ENCODE peak calls at places on chromosomes 7 and 10, in ten cellular contexts. One of them, this sample, is unnamed.

GRCh38 chr7:82595176-82595575 is 151.6 kb upstream of the CACNA2D1 start:
- DNase-seq in AG10803: no peak
- DNase-seq in pancreas: no peak
- DNase-seq in endothelial cell: no peak
- DNase-seq in left ventricle myocardium inferior: no peak
- DNase-seq in CD8-positive, alpha-beta T cell: no peak
- DNase-seq in GM20000: no peak
- DNase-seq in AG04450: no peak
- DNase-seq in astrocyte of the cerebellum: no peak
- DNase-seq in natural killer cell: no peak
- DNase-seq in this sample: no peak

GRCh38 chr7:100893910-100894763 is 1.6 kb downstream of the ACHE start:
- DNase-seq in GM20000: peak
- DNase-seq in pancreas: no peak
- DNase-seq in left ventricle myocardium inferior: no peak
- DNase-seq in astrocyte of the cerebellum: no peak
- DNase-seq in AG10803: no peak
- DNase-seq in endothelial cell: no peak
- DNase-seq in CD8-positive, alpha-beta T cell: no peak
- DNase-seq in natural killer cell: no peak
- DNase-seq in AG04450: no peak
- DNase-seq in this sample: no peak

GRCh38 chr10:1872151-1872726 is 134.9 kb upstream of the ADARB2 start:
- DNase-seq in pancreas: no peak
- DNase-seq in AG04450: no peak
- DNase-seq in left ventricle myocardium inferior: no peak
- DNase-seq in GM20000: no peak
- DNase-seq in CD8-positive, alpha-beta T cell: no peak
- DNase-seq in AG10803: no peak
- DNase-seq in endothelial cell: no peak
- DNase-seq in astrocyte of the cerebellum: no peak
- DNase-seq in natural killer cell: no peak
- DNase-seq in this sample: no peak

GRCh38 chr10:132169031-132169765 is 17.6 kb upstream of the DPYSL4 start:
- DNase-seq in CD8-positive, alpha-beta T cell: no peak
- DNase-seq in pancreas: no peak
- DNase-seq in GM20000: no peak
- DNase-seq in natural killer cell: no peak
- DNase-seq in AG10803: no peak
- DNase-seq in endothelial cell: no peak
- DNase-seq in astrocyte of the cerebellum: no peak
- DNase-seq in left ventricle myocardium inferior: no peak
- DNase-seq in AG04450: no peak
- DNase-seq in this sample: no peak

GRCh38 chr7:30797294-30798040 is 26.2 kb downstream of the MINDY4 start:
- DNase-seq in AG10803: no peak
- DNase-seq in astrocyte of the cerebellum: no peak
- DNase-seq in pancreas: no peak
- DNase-seq in endothelial cell: no peak
- DNase-seq in natural killer cell: no peak
- DNase-seq in AG04450: no peak
- DNase-seq in GM20000: no peak
- DNase-seq in left ventricle myocardium inferior: no peak
- DNase-seq in CD8-positive, alpha-beta T cell: no peak
- DNase-seq in this sample: no peak

GRCh38 chr7:40099837-40100236 is 34.6 kb downstream of the MPLKIP start:
- DNase-seq in pancreas: no peak
- DNase-seq in AG10803: peak
- DNase-seq in CD8-positive, alpha-beta T cell: no peak
- DNase-seq in astrocyte of the cerebellum: no peak
- DNase-seq in GM20000: no peak
- DNase-seq in AG04450: no peak
- DNase-seq in natural killer cell: no peak
- DNase-seq in endothelial cell: no peak
- DNase-seq in left ventricle myocardium inferior: no peak
- DNase-seq in this sample: no peak

GRCh38 chr7:140670343-140670935 is 2.3 kb upstream of the ADCK2 start:
- DNase-seq in astrocyte of the cerebellum: no peak
- DNase-seq in endothelial cell: no peak
- DNase-seq in AG10803: no peak
- DNase-seq in left ventricle myocardium inferior: no peak
- DNase-seq in natural killer cell: no peak
- DNase-seq in CD8-positive, alpha-beta T cell: no peak
- DNase-seq in pancreas: no peak
- DNase-seq in AG04450: no peak
- DNase-seq in GM20000: no peak
- DNase-seq in this sample: no peak

GRCh38 chr10:132047575-132048293 is 18.0 kb upstream of the JAKMIP3 start:
- DNase-seq in AG04450: no peak
- DNase-seq in pancreas: no peak
- DNase-seq in GM20000: no peak
- DNase-seq in left ventricle myocardium inferior: no peak
- DNase-seq in endothelial cell: no peak
- DNase-seq in astrocyte of the cerebellum: no peak
- DNase-seq in natural killer cell: no peak
- DNase-seq in CD8-positive, alpha-beta T cell: no peak
- DNase-seq in AG10803: no peak
- DNase-seq in this sample: no peak

GRCh38 chr7:136138991-136139390 is 161.8 kb upstream of the MTPN start:
- DNase-seq in endothelial cell: no peak
- DNase-seq in CD8-positive, alpha-beta T cell: no peak
- DNase-seq in GM20000: no peak
- DNase-seq in AG04450: no peak
- DNase-seq in astrocyte of the cerebellum: no peak
- DNase-seq in AG10803: no peak
- DNase-seq in left ventricle myocardium inferior: no peak
- DNase-seq in pancreas: no peak
- DNase-seq in natural killer cell: no peak
- DNase-seq in this sample: no peak

GRCh38 chr10:119665901-119666708 is 14.9 kb downstream of the BAG3 start:
- DNase-seq in endothelial cell: no peak
- DNase-seq in AG10803: no peak
- DNase-seq in left ventricle myocardium inferior: no peak
- DNase-seq in pancreas: no peak
- DNase-seq in natural killer cell: no peak
- DNase-seq in CD8-positive, alpha-beta T cell: no peak
- DNase-seq in astrocyte of the cerebellum: no peak
- DNase-seq in GM20000: no peak
- DNase-seq in AG04450: no peak
- DNase-seq in this sample: no peak

GRCh38 chr7:86598721-86599120 is 45.0 kb upstream of the GRM3 start:
- DNase-seq in pancreas: no peak
- DNase-seq in endothelial cell: no peak
- DNase-seq in CD8-positive, alpha-beta T cell: no peak
- DNase-seq in GM20000: no peak
- DNase-seq in AG04450: no peak
- DNase-seq in left ventricle myocardium inferior: no peak
- DNase-seq in AG10803: no peak
- DNase-seq in natural killer cell: no peak
- DNase-seq in astrocyte of the cerebellum: no peak
- DNase-seq in this sample: no peak
- TF ChIP-seq CTCF in pancreas: no peak
- TF ChIP-seq CTCF in endothelial cell: no peak
- TF ChIP-seq CTCF in CD8-positive, alpha-beta T cell: no peak
- TF ChIP-seq CTCF in GM20000: no peak
- TF ChIP-seq CTCF in AG04450: no peak
- TF ChIP-seq CTCF in left ventricle myocardium inferior: no peak
- TF ChIP-seq CTCF in AG10803: no peak
- TF ChIP-seq CTCF in natural killer cell: no peak
- TF ChIP-seq CTCF in astrocyte of the cerebellum: no peak
- TF ChIP-seq CTCF in this sample: no peak

GRCh38 chr10:97080051-97080776 is 105.5 kb downstream of the SLIT1 start:
- DNase-seq in CD8-positive, alpha-beta T cell: no peak
- DNase-seq in GM20000: no peak
- DNase-seq in left ventricle myocardium inferior: no peak
- DNase-seq in pancreas: no peak
- DNase-seq in astrocyte of the cerebellum: no peak
- DNase-seq in AG04450: no peak
- DNase-seq in AG10803: no peak
- DNase-seq in endothelial cell: no peak
- DNase-seq in natural killer cell: no peak
- DNase-seq in this sample: no peak

GRCh38 chr10:97083228-97083860 is 102.4 kb downstream of the SLIT1 start:
- DNase-seq in AG10803: no peak
- DNase-seq in AG04450: no peak
- DNase-seq in left ventricle myocardium inferior: no peak
- DNase-seq in astrocyte of the cerebellum: no peak
- DNase-seq in natural killer cell: no peak
- DNase-seq in pancreas: no peak
- DNase-seq in GM20000: no peak
- DNase-seq in endothelial cell: no peak
- DNase-seq in CD8-positive, alpha-beta T cell: no peak
- DNase-seq in this sample: no peak

GRCh38 chr10:97079454-97079853 is 106.3 kb downstream of the SLIT1 start:
- DNase-seq in endothelial cell: no peak
- DNase-seq in CD8-positive, alpha-beta T cell: no peak
- DNase-seq in GM20000: no peak
- DNase-seq in left ventricle myocardium inferior: no peak
- DNase-seq in natural killer cell: no peak
- DNase-seq in astrocyte of the cerebellum: no peak
- DNase-seq in AG10803: no peak
- DNase-seq in AG04450: no peak
- DNase-seq in pancreas: no peak
- DNase-seq in this sample: no peak

GRCh38 chr10:97079157-97079435 is 106.7 kb downstream of the SLIT1 start:
- DNase-seq in AG10803: no peak
- DNase-seq in AG04450: no peak
- DNase-seq in pancreas: no peak
- DNase-seq in GM20000: no peak
- DNase-seq in natural killer cell: no peak
- DNase-seq in astrocyte of the cerebellum: no peak
- DNase-seq in CD8-positive, alpha-beta T cell: no peak
- DNase-seq in endothelial cell: no peak
- DNase-seq in left ventricle myocardium inferior: no peak
- DNase-seq in this sample: peak

GRCh38 chr10:97081621-97082235 is 104.0 kb downstream of the SLIT1 start:
- DNase-seq in pancreas: peak
- DNase-seq in AG10803: peak
- DNase-seq in AG04450: peak
- DNase-seq in GM20000: peak
- DNase-seq in endothelial cell: peak
- DNase-seq in CD8-positive, alpha-beta T cell: peak
- DNase-seq in natural killer cell: peak
- DNase-seq in astrocyte of the cerebellum: peak
- DNase-seq in left ventricle myocardium inferior: peak
- DNase-seq in this sample: no peak
- TF ChIP-seq CTCF in pancreas: peak
- TF ChIP-seq CTCF in AG10803: peak
- TF ChIP-seq CTCF in AG04450: peak
- TF ChIP-seq CTCF in GM20000: peak
- TF ChIP-seq CTCF in endothelial cell: peak
- TF ChIP-seq CTCF in CD8-positive, alpha-beta T cell: peak
- TF ChIP-seq CTCF in natural killer cell: peak
- TF ChIP-seq CTCF in astrocyte of the cerebellum: peak
- TF ChIP-seq CTCF in left ventricle myocardium inferior: peak
- TF ChIP-seq CTCF in this sample: peak

GRCh38 chr10:8402469-8403074 is 348.1 kb downstream of the GATA3 start:
- DNase-seq in endothelial cell: no peak
- DNase-seq in CD8-positive, alpha-beta T cell: peak
- DNase-seq in pancreas: no peak
- DNase-seq in astrocyte of the cerebellum: no peak
- DNase-seq in natural killer cell: no peak
- DNase-seq in AG10803: no peak
- DNase-seq in left ventricle myocardium inferior: no peak
- DNase-seq in GM20000: no peak
- DNase-seq in AG04450: no peak
- DNase-seq in this sample: no peak

GRCh38 chr10:8401531-8401930 is 347.0 kb downstream of the GATA3 start:
- DNase-seq in left ventricle myocardium inferior: no peak
- DNase-seq in GM20000: no peak
- DNase-seq in astrocyte of the cerebellum: no peak
- DNase-seq in AG10803: no peak
- DNase-seq in CD8-positive, alpha-beta T cell: no peak
- DNase-seq in endothelial cell: no peak
- DNase-seq in natural killer cell: no peak
- DNase-seq in AG04450: no peak
- DNase-seq in pancreas: no peak
- DNase-seq in this sample: no peak

GRCh38 chr10:8404721-8405120 is 350.2 kb downstream of the GATA3 start:
- DNase-seq in CD8-positive, alpha-beta T cell: peak
- DNase-seq in GM20000: peak
- DNase-seq in natural killer cell: no peak
- DNase-seq in AG04450: no peak
- DNase-seq in endothelial cell: no peak
- DNase-seq in astrocyte of the cerebellum: no peak
- DNase-seq in left ventricle myocardium inferior: no peak
- DNase-seq in AG10803: no peak
- DNase-seq in pancreas: no peak
- DNase-seq in this sample: no peak

GRCh38 chr10:8405551-8405950 is 351.1 kb downstream of the GATA3 start:
- DNase-seq in natural killer cell: no peak
- DNase-seq in AG04450: no peak
- DNase-seq in GM20000: no peak
- DNase-seq in AG10803: no peak
- DNase-seq in endothelial cell: no peak
- DNase-seq in CD8-positive, alpha-beta T cell: no peak
- DNase-seq in astrocyte of the cerebellum: no peak
- DNase-seq in pancreas: no peak
- DNase-seq in left ventricle myocardium inferior: no peak
- DNase-seq in this sample: no peak

GRCh38 chr10:8403711-8404371 is 349.4 kb downstream of the GATA3 start:
- DNase-seq in astrocyte of the cerebellum: no peak
- DNase-seq in CD8-positive, alpha-beta T cell: no peak
- DNase-seq in GM20000: no peak
- DNase-seq in AG04450: no peak
- DNase-seq in left ventricle myocardium inferior: no peak
- DNase-seq in endothelial cell: peak
- DNase-seq in pancreas: no peak
- DNase-seq in natural killer cell: no peak
- DNase-seq in AG10803: no peak
- DNase-seq in this sample: no peak
- TF ChIP-seq CTCF in astrocyte of the cerebellum: no peak
- TF ChIP-seq CTCF in CD8-positive, alpha-beta T cell: no peak
- TF ChIP-seq CTCF in GM20000: no peak
- TF ChIP-seq CTCF in AG04450: no peak
- TF ChIP-seq CTCF in left ventricle myocardium inferior: no peak
- TF ChIP-seq CTCF in endothelial cell: no peak
- TF ChIP-seq CTCF in pancreas: no peak
- TF ChIP-seq CTCF in natural killer cell: no peak
- TF ChIP-seq CTCF in AG10803: no peak
- TF ChIP-seq CTCF in this sample: no peak

DNA sequence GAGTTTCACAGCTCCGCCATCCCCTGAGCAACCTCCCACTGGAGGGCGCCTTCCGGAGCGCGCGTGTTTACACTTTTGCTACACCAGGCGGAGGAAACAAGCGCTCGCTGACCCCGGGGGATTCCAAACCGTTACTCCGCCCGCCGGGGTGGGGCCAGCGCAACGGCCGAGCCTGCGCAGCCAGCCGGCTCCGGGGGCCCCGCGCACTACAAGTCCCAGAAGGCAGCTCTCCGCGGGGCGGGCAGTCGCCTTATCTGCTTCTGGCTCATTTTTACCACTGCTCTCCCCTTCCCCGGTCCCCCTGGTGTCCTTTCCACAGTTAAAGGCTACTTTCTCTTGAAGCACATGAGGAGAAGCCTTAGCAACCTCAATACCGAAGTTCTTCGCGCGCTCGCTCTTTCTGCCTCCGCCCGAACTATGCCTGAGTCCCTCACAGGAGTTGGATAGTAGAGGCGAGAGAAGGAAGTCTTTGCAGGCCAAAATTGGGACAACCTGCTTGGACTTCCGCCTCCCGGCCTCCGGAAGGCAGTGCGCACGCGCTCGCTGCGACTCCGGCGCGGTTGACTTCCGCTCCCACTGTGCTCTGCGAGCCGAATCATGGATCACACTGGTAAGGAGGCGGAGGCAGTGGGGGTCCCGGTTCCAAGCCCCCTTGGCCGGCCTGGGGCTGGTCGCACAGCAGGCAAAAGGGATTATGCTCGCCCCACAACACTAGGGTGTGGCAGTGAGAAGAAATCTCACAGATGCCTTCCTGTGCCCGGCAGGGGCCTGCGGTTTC is at the start of gene CBLL1:
- DNase-seq in AG10803: peak
- DNase-seq in GM20000: peak
- DNase-seq in astrocyte of the cerebellum: peak
- DNase-seq in endothelial cell: peak
- DNase-seq in AG04450: peak
- DNase-seq in natural killer cell: peak
- DNase-seq in left ventricle myocardium inferior: peak
- DNase-seq in pancreas: peak
- DNase-seq in CD8-positive, alpha-beta T cell: peak
- DNase-seq in this sample: peak
- TF ChIP-seq CTCF in AG10803: peak
- TF ChIP-seq CTCF in GM20000: peak
- TF ChIP-seq CTCF in astrocyte of the cerebellum: peak
- TF ChIP-seq CTCF in endothelial cell: peak
- TF ChIP-seq CTCF in AG04450: peak
- TF ChIP-seq CTCF in natural killer cell: peak
- TF ChIP-seq CTCF in left ventricle myocardium inferior: peak
- TF ChIP-seq CTCF in pancreas: peak
- TF ChIP-seq CTCF in CD8-positive, alpha-beta T cell: peak
- TF ChIP-seq CTCF in this sample: peak

This sample was measured in D721Med.